ENCODE peak calls at places on chromosomes 11 and 22, in nine cellular contexts. J is PC-3, A is A549, H is spleen, X is substantia nigra, C is RWPE1, O is PC-9, P is mesendoderm, V is dorsolateral prefrontal cortex. Z is an unnamed sample.

GRCh38 chr11:96309001-96309642 is 33.9 kb downstream of the MAML2 start:
- DNase-seq in J (peak), A (no peak), H (no peak), X (no peak), C (no peak), O (no peak), P (peak), V (no peak), Z (peak)

GRCh38 chr11:123681007-123681406 is 26.6 kb upstream of the SCN3B start:
- DNase-seq in J (no peak), A (no peak), H (no peak), X (no peak), C (no peak), O (no peak), P (no peak), V (no peak), Z (no peak)

GRCh38 chr11:43943357-43943930 is 1.0 kb downstream of the C11orf96 start:
- DNase-seq in J (peak), A (no peak), H (peak), X (no peak), C (no peak), O (no peak), P (no peak), V (no peak), Z (peak)

GRCh38 chr11:105852427-105852826 is 169.6 kb downstream of the MSANTD4 start:
- DNase-seq in J (no peak), A (no peak), H (no peak), X (no peak), C (no peak), O (no peak), P (no peak), V (no peak), Z (no peak)

GRCh38 chr11:63517156-63517555 is 11.3 kb downstream of the LGALS12 start:
- DNase-seq in J (no peak), A (no peak), H (no peak), X (no peak), C (no peak), O (no peak), P (no peak), V (no peak), Z (no peak)

GRCh38 chr11:72245232-72245816 is 1.3 kb upstream of the PHOX2A start:
- DNase-seq in J (no peak), A (no peak), H (no peak), X (no peak), C (no peak), O (no peak), P (no peak), V (no peak), Z (no peak)

GRCh38 chr11:134405841-134406240 is 6.2 kb downstream of the B3GAT1 start:
- DNase-seq in J (no peak), A (no peak), H (peak), X (no peak), C (no peak), O (no peak), P (no peak), V (no peak), Z (no peak)

GRCh38 chr22:30890689-30891442 is 77.7 kb downstream of the MORC2 start:
- DNase-seq in J (peak), A (peak), H (peak), X (no peak), C (peak), O (peak), P (peak), V (peak), Z (peak)

GRCh38 chr11:74696932-74697687 is 34.1 kb downstream of the CHRDL2 start:
- DNase-seq in J (no peak), A (peak), H (peak), X (no peak), C (peak), O (no peak), P (peak), V (no peak), Z (peak)

GRCh38 chr11:13040969-13041561 is 31.9 kb downstream of the RASSF10 start:
- DNase-seq in J (no peak), A (no peak), H (no peak), X (no peak), C (no peak), O (no peak), P (no peak), V (no peak), Z (peak)

GRCh38 chr11:111417011-111417765 is 38.1 kb upstream of the POU2AF1 start:
- DNase-seq in J (no peak), A (no peak), H (peak), X (no peak), C (no peak), O (no peak), P (no peak), V (no peak), Z (no peak)

GRCh38 chr11:121499405-121499804 is 46.6 kb upstream of the SORL1-AS1 start:
- DNase-seq in J (no peak), A (no peak), H (no peak), X (no peak), C (no peak), O (no peak), P (no peak), V (no peak), Z (no peak)

GRCh38 chr22:41217553-41218157 is 12.5 kb downstream of the L3MBTL2 start:
- DNase-seq in J (no peak), A (no peak), H (no peak), X (peak), C (peak), O (no peak), P (peak), V (peak), Z (no peak)

GRCh38 chr22:45970709-45971388 is 6.1 kb downstream of the WNT7B start:
- DNase-seq in J (no peak), A (no peak), H (no peak), X (no peak), C (no peak), O (no peak), P (peak), V (no peak), Z (no peak)

GRCh38 chr11:119297938-119298337 is 19.0 kb downstream of the MCAM start:
- DNase-seq in J (no peak), A (no peak), H (no peak), X (no peak), C (no peak), O (no peak), P (no peak), V (no peak), Z (no peak)

GRCh38 chr11:120182790-120183491 is 27.9 kb upstream of the OAF start:
- DNase-seq in J (peak), A (peak), H (peak), X (no peak), C (peak), O (peak), P (peak), V (no peak), Z (no peak)

GRCh38 chr11:120695426-120695825 is 183.9 kb downstream of the GRIK4 start:
- DNase-seq in J (no peak), A (no peak), H (no peak), X (no peak), C (no peak), O (no peak), P (no peak), V (no peak), Z (no peak)

GRCh38 chr22:35684270-35684700 is 33.4 kb upstream of the APOL5 start:
- DNase-seq in J (no peak), A (peak), H (no peak), X (peak), C (no peak), O (no peak), P (peak), V (peak), Z (no peak)

GRCh38 chr22:19371893-19372292 is 59.6 kb downstream of the HIRA start:
- DNase-seq in J (no peak), A (no peak), H (no peak), X (no peak), C (no peak), O (no peak), P (no peak), V (no peak), Z (no peak)

GRCh38 chr22:19373450-19373849 is 58.1 kb downstream of the HIRA start:
- DNase-seq in J (no peak), A (no peak), H (no peak), X (no peak), C (no peak), O (no peak), P (no peak), V (no peak), Z (no peak)

GRCh38 chr22:19368876-19369275 is 62.7 kb downstream of the HIRA start:
- DNase-seq in J (no peak), A (no peak), H (no peak), X (no peak), C (no peak), O (no peak), P (no peak), V (no peak), Z (no peak)

DNA sequence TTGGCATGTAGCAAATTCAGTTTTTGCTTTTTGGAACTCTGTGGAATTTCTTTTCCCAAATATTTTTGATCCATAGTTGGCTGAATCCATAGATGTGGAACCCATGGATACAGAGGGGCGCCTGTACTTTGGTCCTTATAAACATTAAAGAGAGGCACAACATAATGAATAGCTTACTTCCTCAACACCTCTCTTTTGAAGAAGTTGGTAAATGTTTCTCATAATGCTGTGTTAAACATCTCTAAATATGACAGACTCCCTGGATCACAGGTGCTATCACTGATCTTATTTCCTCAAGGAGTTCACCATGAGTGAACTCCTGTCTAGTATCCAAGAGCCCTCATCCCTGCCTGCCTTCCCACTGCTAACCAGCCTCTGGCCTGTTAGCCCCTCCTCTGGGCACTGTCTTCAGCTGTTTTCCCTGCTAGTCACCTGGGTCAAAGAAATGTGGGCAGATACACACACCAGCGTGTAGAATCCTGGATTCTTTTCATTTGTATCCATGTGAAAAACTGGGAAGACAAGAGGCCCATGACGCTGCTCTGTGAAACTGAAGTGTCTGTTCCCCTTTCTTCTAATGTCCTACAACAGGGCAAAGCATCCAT is 63.7 kb downstream of the HIRA start:
- DNase-seq in J (no peak), A (no peak), H (no peak), X (no peak), C (no peak), O (no peak), P (no peak), V (no peak), Z (no peak)
- H3K27ac ChIP-seq in J (no peak), A (no peak), H (no peak), X (no peak), C (no peak), O (no peak), P (no peak), V (no peak), Z (no peak)

GRCh38 chr11:62430350-62430749 is 11.5 kb downstream of the SCGB1A1 start:
- DNase-seq in J (no peak), A (no peak), H (no peak), X (no peak), C (no peak), O (no peak), P (no peak), V (no peak), Z (no peak)
- H3K27ac ChIP-seq in J (no peak), A (peak), H (no peak), X (no peak), C (no peak), O (no peak), P (no peak), V (no peak), Z (no peak)

GRCh38 chr11:86440305-86440716 is 65.6 kb downstream of the CCDC81 start:
- DNase-seq in J (no peak), A (no peak), H (no peak), X (no peak), C (no peak), O (no peak), P (no peak), V (no peak), Z (no peak)
- H3K27ac ChIP-seq in J (no peak), A (no peak), H (no peak), X (no peak), C (no peak), O (no peak), P (no peak), V (no peak), Z (no peak)

GRCh38 chr11:1557904-1558831 is 13.9 kb downstream of the DUSP8 start:
- DNase-seq in J (peak), A (peak), H (peak), X (no peak), C (peak), O (peak), P (no peak), V (peak), Z (peak)
- H3K27ac ChIP-seq in J (peak), A (peak), H (no peak), X (peak), C (peak), O (no peak), P (no peak), V (peak), Z (no peak)

DNA sequence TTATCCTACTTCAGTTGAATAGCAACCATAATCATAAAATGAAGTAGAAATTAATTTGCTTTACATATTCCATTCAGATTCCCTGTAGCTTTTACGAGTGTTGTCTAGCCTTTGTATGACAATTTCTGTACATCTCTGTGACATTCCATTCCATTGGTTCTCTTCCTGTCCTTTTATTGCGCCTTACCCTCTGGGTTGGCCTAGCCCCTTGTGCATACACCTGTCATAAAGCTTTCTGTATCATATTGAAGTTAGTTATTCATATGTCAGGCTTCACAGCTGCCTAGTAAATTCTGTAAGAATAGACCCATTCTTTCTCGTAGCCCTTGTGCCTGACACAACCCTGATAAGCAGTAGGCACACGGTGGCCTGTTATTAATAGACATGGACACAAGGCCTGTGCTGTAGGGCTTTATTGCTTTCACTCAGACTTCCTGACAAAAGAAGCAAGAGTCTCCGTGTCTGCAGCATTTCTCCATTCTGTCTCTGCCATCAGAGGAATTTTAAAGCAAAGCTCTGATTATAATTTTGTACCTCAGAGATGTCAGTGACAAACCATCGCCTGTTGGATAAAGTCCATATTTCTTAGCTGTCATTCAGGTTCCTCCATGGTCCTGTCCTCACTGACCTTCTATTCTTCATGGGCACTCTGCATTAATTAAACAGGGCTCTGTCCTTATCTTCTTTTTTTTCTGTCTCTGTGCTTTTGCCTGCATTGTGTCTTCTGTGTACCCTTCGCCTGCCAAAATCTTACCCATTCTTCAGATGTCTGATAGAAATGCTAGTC is 49.4 kb downstream of the BID start:
- DNase-seq in J (no peak), A (no peak), H (no peak), X (no peak), C (no peak), O (no peak), P (no peak), V (no peak), Z (no peak)
- H3K27ac ChIP-seq in J (no peak), A (no peak), H (no peak), X (peak), C (no peak), O (no peak), P (no peak), V (peak), Z (no peak)

GRCh38 chr11:17415523-17416104 is 27.2 kb upstream of the KCNJ11 start:
- DNase-seq in J (no peak), A (no peak), H (peak), X (no peak), C (no peak), O (no peak), P (no peak), V (no peak), Z (no peak)
- H3K27ac ChIP-seq in J (no peak), A (no peak), H (no peak), X (no peak), C (no peak), O (no peak), P (no peak), V (no peak), Z (no peak)

GRCh38 chr22:31927562-31927961 is 16.8 kb upstream of the YWHAH start:
- DNase-seq in J (no peak), A (no peak), H (no peak), X (no peak), C (no peak), O (no peak), P (no peak), V (no peak), Z (no peak)
- H3K27ac ChIP-seq in J (no peak), A (no peak), H (no peak), X (no peak), C (no peak), O (no peak), P (no peak), V (peak), Z (no peak)

GRCh38 chr11:35376613-35377012 is 42.7 kb downstream of the SLC1A2 start:
- DNase-seq in J (no peak), A (no peak), H (no peak), X (no peak), C (no peak), O (no peak), P (no peak), V (no peak), Z (no peak)

GRCh38 chr11:35383953-35384352 is 35.4 kb downstream of the SLC1A2 start:
- DNase-seq in J (peak), A (no peak), H (no peak), X (no peak), C (no peak), O (no peak), P (no peak), V (no peak), Z (no peak)

GRCh38 chr11:35377262-35377661 is 42.1 kb downstream of the SLC1A2 start:
- DNase-seq in J (no peak), A (no peak), H (no peak), X (no peak), C (no peak), O (no peak), P (no peak), V (no peak), Z (no peak)

GRCh38 chr11:35380603-35381002 is 38.8 kb downstream of the SLC1A2 start:
- DNase-seq in J (no peak), A (no peak), H (no peak), X (no peak), C (no peak), O (no peak), P (no peak), V (no peak), Z (no peak)

DNA sequence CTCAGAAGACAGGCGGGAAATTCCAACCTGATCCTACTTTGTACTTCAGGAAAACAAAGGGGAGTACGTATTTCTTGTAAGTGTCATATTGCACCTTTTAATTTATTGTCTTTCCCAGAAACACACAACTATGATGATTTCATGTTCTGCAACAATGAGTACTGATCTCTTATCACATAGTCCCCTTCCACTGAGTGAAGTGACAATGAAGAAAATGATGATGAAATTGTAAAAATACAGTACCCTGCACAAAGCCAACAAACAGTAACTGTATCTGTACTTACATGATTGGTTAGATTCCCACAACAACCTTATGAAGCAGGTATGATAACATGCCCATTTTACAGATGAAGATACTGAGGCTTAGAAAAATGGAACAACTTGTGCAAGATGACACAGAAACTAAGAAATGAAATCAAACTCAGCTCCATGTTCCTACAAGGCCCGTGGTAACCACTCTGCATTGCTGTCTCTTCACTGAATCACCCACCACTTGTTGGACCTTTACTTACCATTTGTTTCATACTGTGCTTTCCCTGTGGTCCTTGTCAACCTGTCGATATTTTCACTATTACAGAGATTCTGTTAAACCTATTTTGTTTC is 37.5 kb downstream of the SLC1A2 start:
- DNase-seq in J (no peak), A (no peak), H (no peak), X (no peak), C (no peak), O (no peak), P (no peak), V (no peak), Z (no peak)
- H3K27ac ChIP-seq in J (no peak), A (no peak), H (no peak), X (no peak), C (no peak), O (no peak), P (no peak), V (no peak), Z (no peak)